ENCODE peak calls at places on chromosomes 1 and 21, in four cellular contexts. I, U, K and L are unnamed samples.

GRCh38 chr1:40838045-40838979 is 23.9 kb downstream of the CITED4 start:
- DNase-seq in I (no peak), U (no peak), K (no peak), L (no peak)

GRCh38 chr21:44618909-44619308 is 7.0 kb downstream of the KRTAP10-8 start:
- DNase-seq in I (no peak), U (no peak), K (no peak), L (no peak)

GRCh38 chr1:193417945-193418744 is 231.7 kb upstream of the B3GALT2 start:
- DNase-seq in I (no peak), U (no peak), K (peak), L (no peak)

GRCh38 chr1:197696372-197696771 is 78.9 kb downstream of the DENND1B start:
- DNase-seq in I (no peak), U (peak), K (no peak), L (no peak)

GRCh38 chr1:153611024-153611352 is 1.9 kb downstream of the S100A16 start:
- DNase-seq in I (no peak), U (no peak), K (no peak), L (no peak)

GRCh38 chr1:218537131-218537904 is 192.2 kb downstream of the TGFB2 start:
- DNase-seq in I (no peak), U (no peak), K (no peak), L (no peak)

GRCh38 chr1:211729238-211729637 is 53.8 kb upstream of the NEK2 start:
- DNase-seq in I (no peak), U (no peak), K (no peak), L (no peak)

GRCh38 chr1:52834798-52835197 is 7.8 kb upstream of the ZYG11A start:
- DNase-seq in I (no peak), U (no peak), K (no peak), L (no peak)

GRCh38 chr1:113991467-113991997 is 12.3 kb downstream of the OLFML3 start:
- DNase-seq in I (no peak), U (no peak), K (peak), L (no peak)

DNA sequence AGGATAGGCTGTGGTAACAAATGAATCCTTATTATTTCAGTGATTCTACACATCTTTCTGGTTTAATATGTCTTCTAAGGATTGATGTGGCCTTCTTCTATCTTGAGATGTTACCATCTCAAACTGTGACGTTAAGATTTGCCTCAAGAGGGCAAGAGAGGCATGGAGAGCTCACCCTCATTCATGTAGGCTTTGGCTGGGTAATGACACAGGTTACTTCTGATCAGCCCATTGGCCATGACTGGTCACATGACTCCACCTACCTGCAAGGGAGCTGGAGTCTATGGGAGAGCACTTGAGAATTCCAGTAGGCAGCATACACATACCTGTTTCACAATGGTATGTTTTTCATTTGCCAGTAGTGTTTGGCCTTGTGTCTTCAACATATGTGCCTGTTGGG is 30.0 kb downstream of the CACHD1 start:
- DNase-seq in I (no peak), U (no peak), K (no peak), L (no peak)
- TF ChIP-seq CTCF in I (no peak), U (no peak), K (no peak), L (no peak)

GRCh38 chr1:205601209-205601608 is 30.6 kb downstream of the ELK4 start:
- DNase-seq in I (no peak), U (no peak), K (no peak), L (no peak)
- TF ChIP-seq CTCF in I (no peak), U (no peak), K (no peak), L (no peak)

GRCh38 chr1:205122489-205122882 is 708 bp upstream of the RBBP5 start:
- DNase-seq in I (no peak), U (no peak), K (no peak), L (no peak)
- TF ChIP-seq CTCF in I (no peak), U (no peak), K (no peak), L (no peak)

GRCh38 chr21:41953249-41953830 is 478 bp downstream of the C2CD2 start:
- DNase-seq in I (no peak), U (no peak), K (no peak), L (peak)
- TF ChIP-seq CTCF in I (no peak), U (no peak), K (no peak), L (no peak)

DNA sequence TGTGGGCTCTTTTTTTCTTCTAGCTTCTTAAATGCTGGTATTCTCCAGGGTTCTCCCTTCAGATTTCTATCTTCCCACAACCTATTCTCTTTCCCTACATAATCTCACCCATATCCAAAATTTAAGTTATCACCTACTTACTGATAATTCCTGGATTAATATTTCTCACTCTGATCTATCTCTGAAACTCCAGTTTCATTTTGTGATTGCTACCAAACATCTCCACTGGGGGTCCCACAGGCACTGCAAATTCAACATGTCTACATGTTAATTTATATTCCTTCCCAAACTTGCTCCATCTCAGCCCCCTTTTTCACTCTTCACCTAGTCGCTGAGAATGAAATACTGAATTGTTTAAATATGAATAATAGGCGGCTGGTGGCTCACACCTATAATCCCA is 9.9 kb upstream of the C1orf141 start:
- DNase-seq in I (no peak), U (no peak), K (peak), L (peak)
- TF ChIP-seq CTCF in I (peak), U (peak), K (peak), L (peak)

DNA sequence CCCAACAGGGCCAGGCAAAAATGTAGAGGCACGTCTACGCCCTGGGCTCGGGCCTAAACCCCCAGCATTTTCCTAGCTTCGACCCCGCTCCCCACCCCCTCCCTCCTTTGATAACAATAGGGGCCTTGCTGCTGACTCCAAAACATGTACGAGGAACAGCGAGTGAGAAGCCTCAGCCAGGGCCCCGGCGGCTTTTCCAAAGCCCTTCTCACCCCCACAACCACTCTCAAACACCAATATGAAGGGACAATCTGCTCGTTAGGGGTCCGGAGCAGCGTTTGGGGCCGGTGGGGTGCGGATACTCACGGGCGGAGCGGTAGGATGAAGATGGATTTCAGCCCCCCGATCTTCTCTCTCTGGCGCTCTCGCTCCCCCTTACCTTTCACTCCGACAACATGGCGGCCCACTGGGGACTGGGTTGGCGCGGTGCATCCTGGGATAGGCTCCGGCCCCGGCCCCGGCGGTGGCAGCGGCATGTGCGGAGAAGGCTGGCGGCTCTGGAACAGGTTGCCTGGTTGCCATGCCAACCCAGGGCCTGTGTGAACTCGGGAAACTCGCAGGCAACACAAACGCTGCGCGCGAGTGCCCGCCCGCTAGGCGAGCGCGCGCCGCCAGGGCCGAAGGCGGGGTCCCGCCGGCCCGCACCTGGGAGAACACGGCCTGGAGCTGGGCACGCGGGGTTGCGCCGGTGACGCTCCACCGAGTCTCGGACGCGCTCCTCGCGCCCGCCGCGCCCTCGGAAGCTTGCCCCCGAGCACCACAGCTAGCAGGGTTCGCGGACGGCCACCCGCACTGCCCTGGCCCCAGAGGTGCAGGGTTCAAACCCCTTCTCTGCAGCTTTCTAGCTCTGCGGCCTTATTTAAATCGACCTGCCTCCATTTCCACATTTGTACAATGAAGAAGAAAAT is at the start of gene PUM1:
- DNase-seq in I (peak), U (peak), K (peak), L (peak)
- TF ChIP-seq CTCF in I (no peak), U (no peak), K (peak), L (no peak)